ENCODE peak calls at places on chromosome X, in ten cellular contexts. H is anterior cingulate cortex; G is stimulated activated CD8-positive, alpha-beta memory T cell treated with anti-CD3 and anti-CD28 coated beads, Interleukin-15, amount 100 ng/mL, for 24 hours; V is activated CD4-positive, alpha-beta T cell treated with anti-CD3 and anti-CD28 coated beads, Interleukin-2, amount 10 ng/mL, durations not matched to agents 7 days and 5 days; S is left ventricle myocardium inferior; F is NCI-H1930; I is GM04504; L is heart left ventricle; Y is astrocyte of the spinal cord; A is stimulated activated CD4-positive, alpha-beta T cell treated with anti-CD3 and anti-CD28 coated beads, Interleukin-15, amount 100 ng/mL, for 24 hours. U is an unnamed sample.

GRCh38 chrX:109261279-109261678 is 220.6 kb downstream of the GUCY2F start:
- DNase-seq in A (no peak), Y (no peak), H (no peak), S (no peak), V (no peak), F (no peak), I (no peak), L (no peak), G (no peak), U (no peak)

GRCh38 chrX:24215282-24215681 is 65.8 kb downstream of the ZFX start:
- DNase-seq in V (no peak), F (no peak), H (no peak), I (no peak), L (no peak), G (no peak), A (no peak), Y (no peak), S (no peak), U (no peak)

GRCh38 chrX:37834937-37835336 is 12.4 kb downstream of the DYNLT3 start:
- DNase-seq in H (no peak), I (no peak), G (no peak), S (no peak), L (no peak), F (no peak), Y (no peak), V (no peak), A (no peak), U (no peak)

GRCh38 chrX:140815868-140816267 is 106.3 kb downstream of the LINC00632 start:
- DNase-seq in V (no peak), F (no peak), S (no peak), G (no peak), I (peak), H (no peak), A (no peak), L (no peak), Y (peak), U (no peak)

GRCh38 chrX:136354201-136354600 is 53.4 kb downstream of the ADGRG4 start:
- DNase-seq in G (no peak), Y (no peak), L (no peak), H (no peak), I (no peak), S (no peak), A (no peak), V (no peak), F (no peak), U (no peak)

GRCh38 chrX:147476008-147476407 is 435.7 kb upstream of the FMR1 start:
- DNase-seq in S (no peak), F (peak), I (no peak), Y (no peak), V (peak), A (peak), H (no peak), G (no peak), L (no peak), U (no peak)

GRCh38 chrX:13013353-13014110 is 30.9 kb downstream of the FAM9C start:
- DNase-seq in A (peak), V (peak), L (peak), G (no peak), I (no peak), F (no peak), S (no peak), H (no peak), Y (no peak), U (no peak)

GRCh38 chrX:134416106-134416505 is 43.9 kb upstream of the HPRT1 start:
- DNase-seq in A (no peak), G (no peak), F (no peak), V (no peak), S (no peak), Y (no peak), H (no peak), L (no peak), I (no peak), U (no peak)

GRCh38 chrX:84205276-84205675 is 17.3 kb upstream of the RPS6KA6 start:
- DNase-seq in V (no peak), S (no peak), F (no peak), A (no peak), I (no peak), L (no peak), Y (no peak), G (no peak), H (no peak), U (no peak)

GRCh38 chrX:74251006-74251930 is 52.7 kb upstream of the ZCCHC13 start:
- DNase-seq in A (no peak), V (no peak), I (no peak), L (no peak), G (no peak), Y (no peak), H (no peak), S (no peak), F (no peak), U (no peak)

GRCh38 chrX:72620550-72621145 is 48.0 kb upstream of the HDAC8 start:
- DNase-seq in F (no peak), L (peak), A (peak), S (peak), G (no peak), V (peak), Y (peak), I (peak), H (no peak), U (no peak)

GRCh38 chrX:17922303-17922702 is 61.2 kb upstream of the RAI2 start:
- DNase-seq in V (no peak), H (no peak), Y (no peak), F (no peak), S (no peak), A (no peak), L (no peak), G (no peak), I (no peak), U (no peak)

GRCh38 chrX:148290041-148290440 is 210.4 kb upstream of the AFF2 start:
- DNase-seq in A (no peak), F (no peak), L (no peak), Y (no peak), G (no peak), S (no peak), I (no peak), H (no peak), V (no peak), U (no peak)

GRCh38 chrX:134177527-134177926 is 59.5 kb upstream of the CCDC160 start:
- DNase-seq in L (no peak), H (no peak), I (no peak), F (no peak), G (no peak), Y (no peak), V (no peak), A (no peak), S (no peak), U (no peak)

GRCh38 chrX:119067023-119067739 is 5.6 kb upstream of the CT47C1 start:
- DNase-seq in Y (peak), S (peak), F (peak), V (peak), I (peak), H (peak), L (peak), G (no peak), A (peak), U (no peak)

GRCh38 chrX:57286507-57287251 is at the start of gene FAAH2:
- DNase-seq in G (no peak), H (no peak), Y (no peak), V (peak), A (peak), I (no peak), F (peak), S (no peak), L (no peak), U (peak)

GRCh38 chrX:3550160-3550765 is 163.2 kb downstream of the PRKX start:
- DNase-seq in A (no peak), G (no peak), H (no peak), S (no peak), L (no peak), Y (no peak), F (peak), V (no peak), I (no peak), U (no peak)

GRCh38 chrX:153922932-153923857 is 2.9 kb downstream of the ARHGAP4 start:
- DNase-seq in S (peak), L (peak), I (peak), F (no peak), H (peak), A (no peak), Y (peak), V (no peak), G (no peak), U (no peak)

GRCh38 chrX:45767021-45767491 is 566.4 kb upstream of the DIPK2B start:
- DNase-seq in V (no peak), L (no peak), S (no peak), G (no peak), Y (peak), I (no peak), A (no peak), H (no peak), F (no peak), U (no peak)

GRCh38 chrX:41478397-41478911 is 31.3 kb downstream of the NYX start:
- DNase-seq in G (no peak), A (no peak), F (no peak), S (no peak), Y (no peak), H (no peak), I (no peak), V (no peak), L (no peak), U (no peak)

GRCh38 chrX:103585421-103586313 is at the start of gene TCEAL4:
- DNase-seq in L (peak), I (no peak), A (peak), Y (no peak), G (no peak), H (peak), S (peak), F (peak), V (peak), U (peak)

GRCh38 chrX:110268875-110269274 is 49.0 kb downstream of the AMMECR1 start:
- DNase-seq in G (no peak), V (no peak), F (no peak), A (no peak), I (no peak), Y (no peak), S (no peak), L (no peak), H (no peak), U (no peak)

GRCh38 chrX:12378706-12379105 is 240.4 kb downstream of the FRMPD4 start:
- DNase-seq in S (no peak), L (no peak), A (no peak), Y (no peak), I (no peak), F (no peak), V (no peak), H (no peak), G (no peak), U (no peak)

GRCh38 chrX:110145854-110146253 is 142.9 kb downstream of the TMEM164 start:
- DNase-seq in F (no peak), G (no peak), S (no peak), I (no peak), H (no peak), L (no peak), V (peak), A (peak), Y (peak), U (peak)

GRCh38 chrX:136541294-136541693 is 9.3 kb downstream of the VGLL1 start:
- DNase-seq in Y (no peak), V (no peak), I (no peak), A (no peak), F (no peak), S (no peak), G (no peak), H (no peak), L (no peak), U (no peak)

GRCh38 chrX:12548746-12549145 is 242.5 kb upstream of the PRPS2 start:
- DNase-seq in F (no peak), Y (peak), S (no peak), H (no peak), V (peak), L (no peak), I (no peak), A (no peak), G (no peak), U (no peak)

GRCh38 chrX:105211051-105211575 is 9.4 kb downstream of the TEX13A start:
- DNase-seq in A (no peak), Y (no peak), I (no peak), H (no peak), L (no peak), G (no peak), S (no peak), V (no peak), F (no peak), U (no peak)

GRCh38 chrX:83934220-83934619 is 73.3 kb downstream of the CYLC1 start:
- DNase-seq in I (no peak), L (no peak), Y (no peak), S (no peak), A (no peak), G (no peak), V (no peak), F (no peak), H (no peak), U (no peak)

GRCh38 chrX:95950679-95951078 is 734.0 kb upstream of the DIAPH2 start:
- DNase-seq in H (no peak), F (no peak), V (no peak), L (no peak), I (no peak), G (no peak), Y (no peak), S (no peak), A (no peak), U (no peak)

GRCh38 chrX:13265549-13266132 is 54.2 kb downstream of the ATXN3L start:
- DNase-seq in S (no peak), A (no peak), Y (peak), H (no peak), I (no peak), V (no peak), G (no peak), L (no peak), F (no peak), U (no peak)

U was measured in CD4-positive, alpha-beta memory T cell.